ENCODE peak calls at places on chromosomes 16 and 17, in ten cellular contexts. H, D, W, F, G, X, M, R, A and K are unnamed samples.

GRCh38 chr16:88971371-88972097 is 5.5 kb downstream of the CBFA2T3 start:
- DNase-seq in H (no peak), D (peak), W (no peak), F (no peak), G (no peak), X (no peak), M (peak), R (no peak), A (no peak), K (no peak)

GRCh38 chr17:17580662-17581470 is 10.6 kb downstream of the PEMT start:
- DNase-seq in H (no peak), D (no peak), W (no peak), F (no peak), G (no peak), X (no peak), M (no peak), R (peak), A (no peak), K (no peak)

GRCh38 chr16:89002851-89003830 is 26.1 kb upstream of the CBFA2T3 start:
- DNase-seq in H (no peak), D (no peak), W (no peak), F (no peak), G (no peak), X (no peak), M (no peak), R (no peak), A (no peak), K (no peak)

GRCh38 chr17:42891539-42892152 is 9.0 kb upstream of the G6PC1 start:
- DNase-seq in H (no peak), D (no peak), W (no peak), F (no peak), G (no peak), X (no peak), M (no peak), R (no peak), A (no peak), K (no peak)

GRCh38 chr17:76686538-76687277 is 24.1 kb downstream of the MXRA7 start:
- DNase-seq in H (no peak), D (peak), W (no peak), F (no peak), G (no peak), X (no peak), M (no peak), R (no peak), A (no peak), K (peak)

GRCh38 chr17:7408863-7409262 is 1.2 kb downstream of the NLGN2 start:
- DNase-seq in H (no peak), D (no peak), W (no peak), F (no peak), G (no peak), X (no peak), M (no peak), R (no peak), A (no peak), K (no peak)

GRCh38 chr16:85902366-85903155 is 3.6 kb downstream of the IRF8 start:
- DNase-seq in H (peak), D (no peak), W (peak), F (peak), G (peak), X (no peak), M (peak), R (no peak), A (peak), K (no peak)

GRCh38 chr17:16933317-16934132 is 38.4 kb downstream of the TNFRSF13B start:
- DNase-seq in H (no peak), D (peak), W (no peak), F (no peak), G (no peak), X (no peak), M (peak), R (no peak), A (no peak), K (no peak)

GRCh38 chr17:66915204-66915611 is 49.3 kb upstream of the CACNG4 start:
- DNase-seq in H (no peak), D (no peak), W (no peak), F (no peak), G (no peak), X (peak), M (no peak), R (no peak), A (no peak), K (peak)